ENCODE peak calls at places on chromosomes 11 and 22, in eight cellular contexts. N, W, X, E, V, S, F and A are unnamed samples.

GRCh38 chr11:119319136-119319701 is 2.3 kb upstream of the MCAM start:
- DNase-seq in N (no peak), W (no peak), X (no peak), E (no peak), V (no peak), S (no peak), F (no peak), A (no peak)

GRCh38 chr22:41256898-41257260 is 16.1 kb upstream of the CHADL start:
- DNase-seq in N (no peak), W (no peak), X (no peak), E (no peak), V (no peak), S (no peak), F (no peak), A (no peak)

GRCh38 chr11:121040614-121041002 is 16.7 kb downstream of the TBCEL start:
- DNase-seq in N (no peak), W (no peak), X (no peak), E (no peak), V (no peak), S (no peak), F (no peak), A (no peak)

GRCh38 chr11:132427611-132428010 is 1057.2 kb downstream of the NTM start:
- DNase-seq in N (no peak), W (no peak), X (no peak), E (no peak), V (no peak), S (no peak), F (no peak), A (no peak)

GRCh38 chr11:44003736-44004451 is 43.9 kb upstream of the ACCSL start:
- DNase-seq in N (no peak), W (no peak), X (no peak), E (no peak), V (no peak), S (no peak), F (no peak), A (peak; percentile 68)

GRCh38 chr11:105219269-105219668 is 79.7 kb upstream of the CARD18 start:
- DNase-seq in N (no peak), W (no peak), X (no peak), E (no peak), V (no peak), S (no peak), F (no peak), A (no peak)

GRCh38 chr22:30392661-30393321 is 4.0 kb upstream of the SEC14L2 start:
- DNase-seq in N (no peak), W (no peak), X (no peak), E (no peak), V (no peak), S (no peak), F (no peak), A (no peak)

GRCh38 chr11:70887428-70887827 is 364.9 kb downstream of the SHANK2 start:
- DNase-seq in N (no peak), W (no peak), X (no peak), E (no peak), V (no peak), S (no peak), F (no peak), A (no peak)

GRCh38 chr11:11569936-11570491 is 51.8 kb downstream of the GALNT18 start:
- DNase-seq in N (no peak), W (no peak), X (peak; percentile 28), E (no peak), V (no peak), S (peak; percentile 45), F (peak; percentile 18), A (peak; percentile 75)

GRCh38 chr22:37777122-37777687 is 30.5 kb upstream of the GCAT start:
- DNase-seq in N (no peak), W (peak; percentile 22), X (peak; percentile 34), E (no peak), V (no peak), S (peak; percentile 81), F (peak; percentile 86), A (no peak)

GRCh38 chr11:2678396-2678795 is 21.4 kb downstream of the KCNQ1OT1 start:
- DNase-seq in N (no peak), W (no peak), X (no peak), E (no peak), V (no peak), S (no peak), F (no peak), A (no peak)

GRCh38 chr11:122099345-122100045 is 16.5 kb downstream of the BLID start:
- DNase-seq in N (no peak), W (peak; percentile 51), X (no peak), E (no peak), V (no peak), S (no peak), F (no peak), A (peak; percentile 60)

GRCh38 chr22:50192825-50193204 is 7.1 kb downstream of the TRABD start:
- DNase-seq in N (no peak), W (no peak), X (no peak), E (no peak), V (no peak), S (no peak), F (no peak), A (no peak)

GRCh38 chr11:14384338-14384737 is 25.4 kb upstream of the RRAS2 start:
- DNase-seq in N (no peak), W (no peak), X (no peak), E (peak; percentile 63), V (no peak), S (no peak), F (no peak), A (no peak)

GRCh38 chr11:65353376-65353775 is 1.2 kb upstream of the TIGD3 start:
- DNase-seq in N (no peak), W (no peak), X (no peak), E (no peak), V (no peak), S (no peak), F (no peak), A (no peak)